ENCODE peak calls at places on chromosome 11, in eight cellular contexts. Q, D, U, V, R, L, T and Z are unnamed samples.

GRCh38 chr11:44905131-44905866 is 45.4 kb downstream of the TP53I11 start:
- DNase-seq in U (no peak), T (no peak), R (no peak), V (no peak), Q (no peak), L (no peak), D (peak; percentile 37), Z (no peak)

GRCh38 chr11:28606930-28607329 is 498.7 kb downstream of the METTL15 start:
- DNase-seq in V (no peak), R (no peak), D (no peak), U (no peak), L (no peak), T (no peak), Q (no peak), Z (peak; percentile 23)

GRCh38 chr11:17988465-17988864 is 24.4 kb downstream of the SERGEF start:
- DNase-seq in Q (no peak), V (no peak), D (no peak), L (no peak), R (no peak), U (no peak), T (no peak), Z (no peak)

GRCh38 chr11:61162092-61162935 is 1.1 kb upstream of the VPS37C start:
- DNase-seq in Q (no peak), V (no peak), R (no peak), L (no peak), D (peak; percentile 44), U (no peak), T (peak; percentile 40), Z (no peak)

GRCh38 chr11:15198284-15198683 is 83.6 kb downstream of the INSC start:
- DNase-seq in U (no peak), Q (no peak), T (no peak), R (no peak), D (no peak), L (no peak), V (no peak), Z (no peak)

GRCh38 chr11:109123811-109124787 is 297.9 kb upstream of the C11orf87 start:
- DNase-seq in L (no peak), R (no peak), V (no peak), U (no peak), D (peak; percentile 4), Q (no peak), T (peak; percentile 24), Z (peak; percentile 74)

GRCh38 chr11:94706211-94706610 is 61.9 kb upstream of the AMOTL1 start:
- DNase-seq in R (no peak), D (peak; percentile 37), Q (no peak), V (no peak), T (no peak), U (no peak), L (no peak), Z (peak; percentile 77)

GRCh38 chr11:112285918-112286317 is 25.3 kb upstream of the PLET1 start:
- DNase-seq in Q (no peak), T (no peak), V (no peak), R (no peak), D (peak; percentile 68), L (no peak), U (no peak), Z (no peak)

GRCh38 chr11:6587360-6587953 is 16.0 kb downstream of the RRP8 start:
- DNase-seq in D (no peak), L (no peak), T (no peak), V (no peak), R (no peak), U (no peak), Q (no peak), Z (no peak)

GRCh38 chr11:12201016-12201985 is 90.9 kb downstream of the MICAL2 start:
- DNase-seq in R (no peak), U (no peak), L (peak; percentile 45), Q (no peak), D (peak; percentile 97), T (peak; percentile 72), V (no peak), Z (peak; percentile 88)

GRCh38 chr11:32905028-32905667 is 12.5 kb downstream of the QSER1 start:
- DNase-seq in Q (no peak), D (peak; percentile 45), V (no peak), L (no peak), T (no peak), U (no peak), R (no peak), Z (peak; percentile 14)

GRCh38 chr11:67996622-67997459 is 7.1 kb downstream of the UNC93B1 start:
- DNase-seq in L (peak; percentile 53), U (peak; percentile 59), V (no peak), T (peak; percentile 75), Q (no peak), D (no peak), R (no peak), Z (peak; percentile 65)

GRCh38 chr11:118051611-118052461 is 25.0 kb upstream of the TMPRSS4 start:
- DNase-seq in L (no peak), V (no peak), R (peak; percentile 53), Q (peak; percentile 27), D (no peak), U (peak; percentile 60), T (no peak), Z (no peak)

GRCh38 chr11:116052603-116053537 is 548.7 kb upstream of the CADM1 start:
- DNase-seq in Q (no peak), T (no peak), R (no peak), L (no peak), V (no peak), U (no peak), D (no peak), Z (no peak)

GRCh38 chr11:58616594-58616993 is 5.9 kb upstream of the CNTF start:
- DNase-seq in R (no peak), D (peak; percentile 95), V (no peak), L (no peak), U (no peak), T (no peak), Q (no peak), Z (peak; percentile 84)

GRCh38 chr11:70775386-70775785 is 377.1 kb downstream of the CTTN start:
- DNase-seq in V (no peak), U (no peak), Q (no peak), R (no peak), D (no peak), L (no peak), T (no peak), Z (no peak)

GRCh38 chr11:118180300-118180703 is 3.9 kb upstream of the SCN2B start:
- DNase-seq in V (peak; percentile 85), R (no peak), D (no peak), Q (no peak), T (peak; percentile 81), U (no peak), L (no peak), Z (peak; percentile 43)

GRCh38 chr11:111652184-111652583 is 49.9 kb downstream of the SIK2 start:
- DNase-seq in Q (no peak), V (no peak), L (no peak), R (no peak), T (no peak), U (no peak), D (no peak), Z (no peak)

GRCh38 chr11:111836162-111836561 is 35.2 kb downstream of the ALG9 start:
- DNase-seq in R (no peak), U (no peak), T (no peak), L (no peak), Q (no peak), D (no peak), V (no peak), Z (no peak)

GRCh38 chr11:117585631-117586030 is 211.4 kb downstream of the DSCAML1 start:
- DNase-seq in R (no peak), T (no peak), L (no peak), D (no peak), Q (no peak), V (no peak), U (no peak), Z (no peak)

GRCh38 chr11:44886765-44887164 is 63.9 kb downstream of the TP53I11 start:
- DNase-seq in Q (no peak), U (no peak), D (peak; percentile 86), R (no peak), V (no peak), T (no peak), L (no peak), Z (peak; percentile 88)

GRCh38 chr11:122168218-122168617 is 52.2 kb upstream of the BLID start:
- DNase-seq in V (no peak), T (no peak), D (no peak), U (no peak), Q (no peak), L (no peak), R (no peak), Z (no peak)

GRCh38 chr11:63837719-63838118 is 1.2 kb upstream of the MARK2 start:
- DNase-seq in L (peak; percentile 46), U (no peak), R (no peak), Q (no peak), V (no peak), D (no peak), T (no peak), Z (no peak)

GRCh38 chr11:44728085-44728410 is 1.3 kb downstream of the TSPAN18 start:
- DNase-seq in U (no peak), D (no peak), R (no peak), T (no peak), L (no peak), V (no peak), Q (no peak), Z (no peak)

GRCh38 chr11:44684886-44685285 is 41.9 kb upstream of the TSPAN18 start:
- DNase-seq in V (no peak), L (no peak), T (no peak), U (no peak), D (no peak), Q (no peak), R (no peak), Z (no peak)

GRCh38 chr11:94400839-94401772 is at the start of gene GPR83:
- DNase-seq in D (peak; percentile 12), T (peak; percentile 63), V (no peak), Q (no peak), R (no peak), U (no peak), L (no peak), Z (peak; percentile 60)

GRCh38 chr11:3984896-3985295 is 109.7 kb upstream of the RRM1 start:
- DNase-seq in T (peak; percentile 20), Q (no peak), L (peak; percentile 41), U (no peak), V (no peak), R (peak; percentile 20), D (peak; percentile 17), Z (no peak)